ENCODE peak calls at places on chromosomes 13 and 19, in six cellular contexts. R is left ventricle myocardium inferior, V is astrocyte of the spinal cord, F is fibroblast of lung, X is psoas muscle, N is tibial nerve. Y is an unnamed sample.
A peak's percentile ranks its signal among the peaks of the same experiment; 100 is the strongest.

GRCh38 chr13:20702530-20702929 is 969 bp upstream of the IL17D start:
- DNase-seq in R (no peak), V (peak; percentile 20), F (no peak), X (no peak), N (no peak), Y (no peak)

GRCh38 chr19:8973501-8974091 is 36.6 kb downstream of the MUC16 start:
- DNase-seq in R (no peak), V (no peak), F (peak; percentile 10), X (no peak), N (no peak), Y (no peak)

GRCh38 chr19:43667524-43668405 is 2.2 kb downstream of the PLAUR start:
- DNase-seq in R (peak; percentile 19), V (no peak), F (no peak), X (peak; percentile 15), N (no peak), Y (no peak)

GRCh38 chr13:30616927-30617314 is 799 bp upstream of the USPL1 start:
- DNase-seq in R (peak; percentile 45), V (peak; percentile 92), F (peak; percentile 92), X (no peak), N (peak; percentile 52), Y (peak; percentile 97)

GRCh38 chr13:24709186-24709913 is 29.1 kb downstream of the ATP12A start:
- DNase-seq in R (no peak), V (no peak), F (no peak), X (no peak), N (no peak), Y (no peak)

GRCh38 chr19:52336117-52336811 is at the start of gene ZNF610:
- DNase-seq in R (peak; percentile 92), V (peak; percentile 84), F (peak; percentile 83), X (peak; percentile 89), N (peak; percentile 76), Y (peak; percentile 34)

GRCh38 chr19:34041922-34042521 is 130.3 kb upstream of the LSM14A start:
- DNase-seq in R (peak; percentile 59), V (peak; percentile 5), F (peak; percentile 5), X (peak; percentile 65), N (peak; percentile 51), Y (no peak)

GRCh38 chr13:111115051-111115840 is at the start of gene ARHGEF7:
- DNase-seq in R (no peak), V (no peak), F (peak; percentile 7), X (no peak), N (no peak), Y (no peak)

GRCh38 chr19:44905437-44906160 is at the start of gene APOE:
- DNase-seq in R (no peak), V (no peak), F (no peak), X (no peak), N (no peak), Y (no peak)

GRCh38 chr13:27001705-27002104 is 169.9 kb downstream of the USP12 start:
- DNase-seq in R (no peak), V (no peak), F (no peak), X (no peak), N (no peak), Y (no peak)

GRCh38 chr19:48308695-48309586 is 16.4 kb upstream of the EMP3 start:
- DNase-seq in R (no peak), V (no peak), F (no peak), X (no peak), N (no peak), Y (no peak)
- TF ChIP-seq CTCF in R (peak; percentile 33), V (peak; percentile 46), F (peak; percentile 34), X (peak; percentile 9), N (no peak), Y (peak; percentile 32)

GRCh38 chr13:49371943-49372636 is 71.8 kb downstream of the CAB39L start:
- DNase-seq in R (no peak), V (peak; percentile 60), F (peak; percentile 65), X (no peak), N (no peak), Y (no peak)

GRCh38 chr13:49376121-49376520 is 67.7 kb downstream of the CAB39L start:
- DNase-seq in R (no peak), V (no peak), F (no peak), X (no peak), N (no peak), Y (no peak)

GRCh38 chr13:49370390-49370789 is 73.5 kb downstream of the CAB39L start:
- DNase-seq in R (no peak), V (no peak), F (no peak), X (no peak), N (no peak), Y (no peak)

GRCh38 chr13:49373699-49374098 is 70.2 kb downstream of the CAB39L start:
- DNase-seq in R (no peak), V (peak; percentile 6), F (peak; percentile 58), X (no peak), N (no peak), Y (no peak)

DNA sequence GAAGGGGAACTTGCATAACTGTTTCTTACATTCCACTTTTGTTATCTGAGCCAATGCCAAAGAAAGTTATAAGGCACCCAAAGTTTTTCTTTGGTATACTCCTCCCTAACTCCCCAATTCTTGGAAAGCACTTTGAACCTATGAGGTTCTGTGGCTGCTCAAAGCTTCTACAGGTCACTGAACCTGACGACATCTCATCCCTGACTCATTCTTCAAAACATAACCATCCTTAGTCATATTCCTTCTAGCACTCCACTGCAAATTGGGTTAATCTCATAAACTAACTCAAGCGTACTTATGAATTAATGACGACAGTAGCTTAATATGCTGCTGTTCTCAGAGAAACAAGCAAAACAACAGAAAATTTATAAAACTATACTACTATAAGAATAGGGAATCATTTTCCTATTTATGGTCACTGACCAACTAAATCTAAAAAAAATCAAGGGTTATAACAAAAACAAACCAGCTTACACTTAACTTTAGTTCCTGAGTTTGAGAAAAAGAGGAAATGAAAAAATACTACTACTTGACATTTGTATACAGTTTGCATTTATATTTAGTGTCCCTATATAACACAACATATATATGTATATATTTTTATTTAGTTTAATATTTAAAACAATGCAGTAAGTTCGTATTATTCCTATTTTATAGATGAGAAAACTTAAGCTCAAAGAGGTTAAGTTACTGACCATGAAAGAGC is 69.1 kb downstream of the CAB39L start:
- DNase-seq in R (no peak), V (peak; percentile 75), F (peak; percentile 89), X (no peak), N (no peak), Y (peak; percentile 97)
- H3K4me3 ChIP-seq in R (no peak overlapping the region), V (no peak overlapping the region), F (no peak overlapping the region), X (no peak overlapping the region), N (no peak overlapping the region), Y (no peak overlapping the region)

GRCh38 chr19:13825489-13826475 is 30.5 kb downstream of the ZSWIM4 start:
- DNase-seq in R (no peak), V (no peak), F (no peak), X (no peak), N (no peak), Y (no peak)
- TF ChIP-seq CTCF in R (no peak), V (peak; percentile 19), F (no peak), X (no peak), N (no peak), Y (peak; percentile 13)

GRCh38 chr19:49801966-49802661 is 11.0 kb downstream of the FUZ start:
- DNase-seq in R (peak; percentile 94), V (peak; percentile 86), F (peak; percentile 84), X (peak; percentile 94), N (peak; percentile 98), Y (peak; percentile 61)
- H3K4me3 ChIP-seq in R (peak overlapping the region; percentile 59), V (peak overlapping the region; percentile 28), F (peak overlapping the region; percentile 36), X (peak overlapping the region; percentile 38), N (peak overlapping the region; percentile 18), Y (peak overlapping the region; percentile 41)

GRCh38 chr13:44470623-44471562 is 97.3 kb downstream of the SERP2 start:
- DNase-seq in R (no peak), V (peak; percentile 51), F (peak; percentile 27), X (no peak), N (no peak), Y (no peak)
- TF ChIP-seq CTCF in R (peak; percentile 67), V (peak; percentile 39), F (peak; percentile 39), X (peak; percentile 66), N (peak; percentile 46), Y (peak; percentile 39)